ENCODE peak calls at places on chromosomes 7 and 10, in nine cellular contexts. B, S, A, T, O, X, P, Q and J are unnamed samples. For H3K4me1 and H3K9me3, the result is how much of the 10 kb centered on the place peaks cover.

GRCh38 chr7:107201795-107202450 is 33.1 kb downstream of the HBP1 start:
- DNase-seq in B (peak), S (peak), A (no peak), T (no peak), O (peak), X (no peak), P (peak), Q (peak), J (peak)

GRCh38 chr7:134885967-134886352 is 100.3 kb upstream of the AGBL3 start:
- DNase-seq in B (no peak), S (no peak), A (peak), T (no peak), O (peak), X (no peak), P (no peak), Q (no peak), J (no peak)

GRCh38 chr10:110609592-110609991 is 34.5 kb upstream of the RBM20 start:
- DNase-seq in B (no peak), S (peak), A (no peak), T (no peak), O (no peak), X (peak), P (no peak), Q (peak), J (no peak)

GRCh38 chr7:79272938-79273337 is 180.5 kb downstream of the MAGI2 start:
- DNase-seq in B (no peak), S (peak), A (peak), T (no peak), O (no peak), X (no peak), P (no peak), Q (no peak), J (no peak)

GRCh38 chr7:31663072-31663471 is 23.9 kb upstream of the PPP1R17 start:
- DNase-seq in B (no peak), S (no peak), A (no peak), T (no peak), O (no peak), X (no peak), P (peak), Q (no peak), J (no peak)

GRCh38 chr10:6988654-6989053 is 408.6 kb upstream of the PRKCQ start:
- DNase-seq in B (no peak), S (no peak), A (no peak), T (no peak), O (no peak), X (no peak), P (no peak), Q (no peak), J (no peak)

GRCh38 chr7:145009866-145010265 is 174.0 kb upstream of the TPK1 start:
- DNase-seq in B (no peak), S (no peak), A (no peak), T (no peak), O (no peak), X (no peak), P (no peak), Q (no peak), J (no peak)

GRCh38 chr10:88379575-88379974 is 203.5 kb downstream of the RNLS start:
- DNase-seq in B (no peak), S (no peak), A (peak), T (no peak), O (peak), X (no peak), P (no peak), Q (no peak), J (no peak)

GRCh38 chr7:121019018-121019417 is 30.5 kb downstream of the CPED1 start:
- DNase-seq in B (no peak), S (no peak), A (peak), T (no peak), O (peak), X (no peak), P (no peak), Q (no peak), J (no peak)

GRCh38 chr10:131963811-131964210 is 17.9 kb downstream of the BNIP3 start:
- DNase-seq in B (no peak), S (no peak), A (no peak), T (peak), O (no peak), X (peak), P (no peak), Q (no peak), J (no peak)

GRCh38 chr7:8511810-8512209 is 78.4 kb downstream of the NXPH1 start:
- DNase-seq in B (no peak), S (no peak), A (no peak), T (no peak), O (no peak), X (no peak), P (no peak), Q (no peak), J (peak)

GRCh38 chr10:99124376-99124775 is 111.3 kb downstream of the HPSE2 start:
- DNase-seq in B (no peak), S (no peak), A (no peak), T (no peak), O (no peak), X (no peak), P (no peak), Q (no peak), J (no peak)

GRCh38 chr7:27165655-27166474 is 528 bp upstream of the HOXA9 start:
- DNase-seq in B (no peak), S (no peak), A (no peak), T (peak), O (peak), X (peak), P (no peak), Q (peak), J (no peak)

GRCh38 chr7:41817386-41817785 is 114.5 kb upstream of the INHBA start:
- DNase-seq in B (peak), S (no peak), A (peak), T (no peak), O (peak), X (no peak), P (no peak), Q (no peak), J (no peak)

GRCh38 chr7:149321978-149322541 is 60.1 kb downstream of the ZNF783 start:
- DNase-seq in B (peak), S (peak), A (peak), T (no peak), O (peak), X (no peak), P (no peak), Q (no peak), J (no peak)

GRCh38 chr7:26346611-26347200 is 55.0 kb downstream of the SNX10 start:
- DNase-seq in B (no peak), S (no peak), A (peak), T (no peak), O (peak), X (no peak), P (no peak), Q (no peak), J (no peak)

GRCh38 chr7:91685544-91685943 is 195.0 kb downstream of the MTERF1 start:
- DNase-seq in B (no peak), S (no peak), A (peak), T (no peak), O (no peak), X (no peak), P (no peak), Q (no peak), J (no peak)

GRCh38 chr7:99036531-99037175 is 107.3 kb downstream of the SMURF1 start:
- DNase-seq in B (no peak), S (peak), A (peak), T (no peak), O (peak), X (no peak), P (peak), Q (no peak), J (peak)

GRCh38 chr10:98265403-98266378 is 2.3 kb downstream of the LOXL4 start:
- DNase-seq in B (no peak), S (no peak), A (no peak), T (no peak), O (no peak), X (no peak), P (no peak), Q (no peak), J (no peak)

GRCh38 chr7:47379629-47380324 is 202.1 kb downstream of the TNS3 start:
- DNase-seq in B (no peak), S (no peak), A (peak), T (peak), O (peak), X (peak), P (peak), Q (peak), J (peak)

GRCh38 chr7:150988230-150989226 is 2.3 kb upstream of the NOS3 start:
- DNase-seq in B (peak), S (peak), A (no peak), T (peak), O (peak), X (no peak), P (peak), Q (peak), J (peak)

GRCh38 chr7:22729180-22729579 is 2.2 kb downstream of the IL6 start:
- DNase-seq in B (no peak), S (no peak), A (no peak), T (no peak), O (peak), X (no peak), P (no peak), Q (no peak), J (no peak)
- H3K4me1 ChIP-seq in B (under half), S (under half), A (under half), T (under half), O (under half), X (under half), P (under half), Q (under half), J (under half)

GRCh38 chr10:95447733-95448132 is 113.4 kb downstream of the SORBS1 start:
- DNase-seq in B (no peak), S (peak), A (peak), T (no peak), O (peak), X (no peak), P (no peak), Q (no peak), J (peak)

GRCh38 chr10:95451568-95452524 is 109.3 kb downstream of the SORBS1 start:
- DNase-seq in B (no peak), S (no peak), A (peak), T (no peak), O (no peak), X (no peak), P (no peak), Q (no peak), J (no peak)

GRCh38 chr10:95450188-95450587 is 111.0 kb downstream of the SORBS1 start:
- DNase-seq in B (no peak), S (no peak), A (no peak), T (no peak), O (no peak), X (no peak), P (no peak), Q (no peak), J (no peak)

GRCh38 chr10:95454356-95454755 is 106.8 kb downstream of the SORBS1 start:
- DNase-seq in B (no peak), S (no peak), A (no peak), T (no peak), O (no peak), X (no peak), P (no peak), Q (no peak), J (no peak)

DNA sequence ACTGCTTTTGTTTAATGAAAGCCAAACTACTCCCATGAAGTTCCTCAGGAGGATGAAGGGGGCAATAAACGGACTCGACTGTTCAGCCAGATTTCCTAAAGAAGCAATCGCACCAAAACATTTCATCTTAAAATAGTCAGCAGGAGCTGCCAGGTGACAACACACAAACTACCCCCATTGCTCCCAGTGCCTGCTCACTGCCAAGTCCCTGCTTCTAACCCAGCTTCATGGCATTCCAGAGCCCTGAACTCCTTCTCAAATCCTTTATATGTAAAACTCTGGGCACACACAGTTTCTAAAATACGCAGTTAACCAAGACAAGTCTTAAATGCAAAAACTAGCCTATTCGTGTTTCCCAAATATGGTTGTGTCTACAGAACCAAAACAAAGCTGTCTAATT is 110.0 kb downstream of the SORBS1 start:
- DNase-seq in B (no peak), S (no peak), A (no peak), T (no peak), O (no peak), X (peak), P (no peak), Q (no peak), J (no peak)
- H3K9me3 ChIP-seq in B (under half), S (under half), A (under half), T (under half), O (under half), X (under half), P (under half), Q (under half), J (under half)

DNA sequence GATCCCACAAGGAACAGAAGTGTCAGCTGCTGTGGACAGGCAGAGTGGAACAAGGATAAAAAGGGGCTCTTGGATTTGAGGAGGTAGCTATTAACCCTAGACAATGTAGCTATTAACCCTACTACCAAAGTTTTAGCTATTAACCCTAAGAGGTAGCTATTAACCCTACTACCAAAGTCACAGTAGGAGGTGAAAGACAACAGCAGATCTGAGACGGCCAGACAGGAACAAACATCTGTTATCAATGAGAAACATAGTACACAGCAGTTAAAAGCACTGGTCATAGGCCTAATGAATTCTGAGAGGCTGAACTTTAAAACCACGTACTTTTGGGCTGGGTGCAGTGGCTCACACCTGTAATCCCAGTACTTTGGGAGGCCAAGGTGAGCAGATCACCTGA is 11.9 kb downstream of the ERCC6 start:
- DNase-seq in B (no peak), S (no peak), A (no peak), T (no peak), O (no peak), X (no peak), P (no peak), Q (no peak), J (no peak)
- H3K27ac ChIP-seq in B (no peak), S (no peak), A (no peak), T (no peak), O (no peak), X (no peak), P (no peak), Q (no peak), J (no peak)

DNA sequence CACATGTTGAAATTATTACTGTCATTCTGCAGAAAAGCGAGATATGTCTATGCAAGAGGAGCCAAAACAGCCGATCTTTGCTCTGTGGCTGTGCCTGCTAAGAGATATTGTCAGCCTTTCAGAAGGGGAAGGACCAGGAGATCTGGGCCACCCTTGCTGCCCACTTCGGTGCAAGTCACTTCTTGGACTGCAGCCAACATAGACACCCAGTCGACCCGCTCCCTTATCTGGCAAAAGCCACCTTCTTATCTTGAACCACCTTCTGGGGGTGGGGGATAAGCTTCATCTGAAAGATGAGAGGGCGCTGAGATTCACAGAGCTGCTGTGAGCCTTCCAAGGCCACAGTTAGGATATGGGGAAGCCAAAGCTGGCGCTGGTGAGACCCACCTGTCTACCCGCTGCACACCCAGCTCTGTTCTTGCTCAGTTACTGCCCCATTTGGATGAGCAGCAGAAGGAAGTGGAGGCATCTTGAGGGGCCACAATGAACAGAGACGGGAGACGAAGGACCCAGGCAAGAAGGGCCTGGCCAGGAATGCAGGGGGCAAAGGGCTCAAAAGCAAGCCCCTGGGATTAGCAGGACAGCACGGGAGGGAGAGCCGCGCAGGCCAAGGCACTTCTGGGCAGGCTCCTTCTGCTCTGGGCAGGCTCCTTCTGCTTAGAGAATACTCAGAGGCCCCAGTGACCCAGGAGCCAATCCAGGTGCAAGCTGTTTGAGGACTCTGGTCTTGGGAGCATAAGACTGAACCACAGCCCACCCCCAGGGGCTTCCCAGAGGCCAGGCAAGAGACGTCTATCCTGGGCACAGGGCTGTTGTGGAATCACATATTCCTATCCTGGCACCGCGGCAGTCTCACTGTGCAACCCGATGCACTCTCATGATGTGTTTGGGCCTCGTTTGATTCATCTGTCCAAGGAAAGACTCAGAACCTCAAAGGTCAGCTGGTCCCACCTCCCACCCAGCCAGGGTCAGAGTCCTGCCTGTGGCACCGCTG is 38.4 kb upstream of the NPFFR1 start:
- DNase-seq in B (no peak), S (no peak), A (no peak), T (no peak), O (no peak), X (no peak), P (no peak), Q (no peak), J (peak)
- H3K4me1 ChIP-seq in B (under half), S (under half), A (under half), T (under half), O (under half), X (under half), P (under half), Q (under half), J (under half)

GRCh38 chr7:157944734-157945291 is 608.0 kb downstream of the DNAJB6 start:
- DNase-seq in B (no peak), S (no peak), A (no peak), T (no peak), O (no peak), X (no peak), P (no peak), Q (no peak), J (no peak)
- H3K9me3 ChIP-seq in B (under half), S (under half), A (under half), T (under half), O (under half), X (under half), P (under half), Q (under half), J (under half)